ENCODE peak calls at places on chromosome 6, in six cellular contexts. One of them, this sample, is unnamed.

GRCh38 chr6:168045141-168045691 is 33.8 kb downstream of the FRMD1 start:
- DNase-seq in NCI-H1694 treated with DMSO at 0.1 percent for 48 hours: no peak
- DNase-seq in HCEC 1CT: no peak
- DNase-seq in NCI-H524 treated with DMSO at 0.1 percent for 48 hours: no peak
- DNase-seq in T-helper 2 cell: no peak
- DNase-seq in breast epithelium: no peak
- DNase-seq in this sample: peak; percentile 3

GRCh38 chr6:23424584-23424983 is 701.4 kb upstream of the NRSN1 start:
- DNase-seq in T-helper 2 cell: no peak
- DNase-seq in breast epithelium: no peak
- DNase-seq in HCEC 1CT: no peak
- DNase-seq in NCI-H1694 treated with DMSO at 0.1 percent for 48 hours: no peak
- DNase-seq in NCI-H524 treated with DMSO at 0.1 percent for 48 hours: no peak
- DNase-seq in this sample: no peak

GRCh38 chr6:56151825-56152224 is 95.6 kb downstream of the COL21A1 start:
- DNase-seq in HCEC 1CT: no peak
- DNase-seq in breast epithelium: no peak
- DNase-seq in NCI-H1694 treated with DMSO at 0.1 percent for 48 hours: no peak
- DNase-seq in NCI-H524 treated with DMSO at 0.1 percent for 48 hours: no peak
- DNase-seq in T-helper 2 cell: no peak
- DNase-seq in this sample: no peak

GRCh38 chr6:80465513-80465912 is 359.0 kb downstream of the BCKDHB start:
- DNase-seq in NCI-H1694 treated with DMSO at 0.1 percent for 48 hours: no peak
- DNase-seq in T-helper 2 cell: no peak
- DNase-seq in HCEC 1CT: no peak
- DNase-seq in breast epithelium: no peak
- DNase-seq in NCI-H524 treated with DMSO at 0.1 percent for 48 hours: no peak
- DNase-seq in this sample: no peak

GRCh38 chr6:163955131-163955530 is 540.6 kb downstream of the QKI start:
- DNase-seq in NCI-H524 treated with DMSO at 0.1 percent for 48 hours: no peak
- DNase-seq in breast epithelium: no peak
- DNase-seq in NCI-H1694 treated with DMSO at 0.1 percent for 48 hours: no peak
- DNase-seq in HCEC 1CT: no peak
- DNase-seq in T-helper 2 cell: no peak
- DNase-seq in this sample: no peak

GRCh38 chr6:139156571-139156970 is 21.7 kb downstream of the HECA start:
- DNase-seq in HCEC 1CT: no peak
- DNase-seq in NCI-H524 treated with DMSO at 0.1 percent for 48 hours: no peak
- DNase-seq in breast epithelium: no peak
- DNase-seq in NCI-H1694 treated with DMSO at 0.1 percent for 48 hours: no peak
- DNase-seq in T-helper 2 cell: no peak
- DNase-seq in this sample: no peak

GRCh38 chr6:168227840-168228239 is 91.7 kb downstream of the DACT2 start:
- DNase-seq in T-helper 2 cell: no peak
- DNase-seq in breast epithelium: peak; percentile 19
- DNase-seq in NCI-H524 treated with DMSO at 0.1 percent for 48 hours: no peak
- DNase-seq in HCEC 1CT: no peak
- DNase-seq in NCI-H1694 treated with DMSO at 0.1 percent for 48 hours: no peak
- DNase-seq in this sample: no peak

GRCh38 chr6:72418495-72418894 is 203.4 kb upstream of the KCNQ5 start:
- DNase-seq in HCEC 1CT: peak; percentile 96
- DNase-seq in T-helper 2 cell: no peak
- DNase-seq in NCI-H524 treated with DMSO at 0.1 percent for 48 hours: peak; percentile 51
- DNase-seq in NCI-H1694 treated with DMSO at 0.1 percent for 48 hours: peak; percentile 12
- DNase-seq in breast epithelium: no peak
- DNase-seq in this sample: no peak

GRCh38 chr6:108360919-108361311 is 66.1 kb downstream of the AFG1L start:
- DNase-seq in NCI-H1694 treated with DMSO at 0.1 percent for 48 hours: no peak
- DNase-seq in breast epithelium: no peak
- DNase-seq in T-helper 2 cell: no peak
- DNase-seq in NCI-H524 treated with DMSO at 0.1 percent for 48 hours: no peak
- DNase-seq in HCEC 1CT: no peak
- DNase-seq in this sample: no peak

GRCh38 chr6:160063771-160064413 is 57.7 kb upstream of the SLC22A1 start:
- DNase-seq in T-helper 2 cell: no peak
- DNase-seq in NCI-H524 treated with DMSO at 0.1 percent for 48 hours: no peak
- DNase-seq in HCEC 1CT: no peak
- DNase-seq in NCI-H1694 treated with DMSO at 0.1 percent for 48 hours: no peak
- DNase-seq in breast epithelium: no peak
- DNase-seq in this sample: no peak